ENCODE peak calls at places on chromosome 12, in seven cellular contexts. Y is B cell; S is T-cell; H is activated CD8-positive, alpha-beta memory T cell treated with anti-CD3 and anti-CD28 coated beads, Interleukin-2, amount 50 U/mL, for 4 hours; Z is effector CD4-positive, alpha-beta T cell; M is NCI-H1092 treated with DMSO at 0.1 percent for 48 hours; J is neural crest cell. W is an unnamed sample.

GRCh38 chr12:12721251-12721689 is 4.1 kb downstream of the CDKN1B start:
- DNase-seq in J (no peak), Y (no peak), S (no peak), H (no peak), M (peak), Z (no peak), W (no peak)

GRCh38 chr12:6936642-6937480 is 6.8 kb upstream of the RNU7-1 start:
- DNase-seq in S (no peak), Z (no peak), Y (peak), J (no peak), H (peak), M (no peak), W (no peak)

GRCh38 chr12:2642176-2642892 is 152.4 kb upstream of the FKBP4 start:
- DNase-seq in M (no peak), J (no peak), S (no peak), Z (no peak), H (no peak), Y (no peak), W (no peak)

GRCh38 chr12:104345234-104346066 is 41.9 kb downstream of the EID3 start:
- DNase-seq in H (no peak), Z (no peak), J (no peak), S (no peak), M (no peak), Y (no peak), W (no peak)

GRCh38 chr12:15186593-15186992 is 34.6 kb downstream of the RERG start:
- DNase-seq in S (no peak), H (no peak), Z (no peak), Y (no peak), M (no peak), J (no peak), W (no peak)

GRCh38 chr12:29039013-29039412 is 110.1 kb upstream of the FAR2 start:
- DNase-seq in Z (no peak), J (no peak), M (no peak), Y (no peak), S (no peak), H (no peak), W (no peak)

GRCh38 chr12:127052491-127053232 is 1214.3 kb upstream of the TMEM132C start:
- DNase-seq in M (no peak), H (no peak), Z (no peak), J (no peak), S (no peak), Y (no peak), W (no peak)

GRCh38 chr12:104695453-104696148 is 238.9 kb downstream of the CHST11 start:
- DNase-seq in S (peak), J (no peak), H (peak), Y (peak), Z (peak), M (peak), W (no peak)

GRCh38 chr12:56103066-56103711 is 1.2 kb upstream of the PA2G4 start:
- DNase-seq in Y (no peak), Z (no peak), J (no peak), H (no peak), S (no peak), M (no peak), W (no peak)

GRCh38 chr12:100186071-100186470 is 14.5 kb upstream of the ACTR6 start:
- DNase-seq in Y (no peak), M (no peak), S (no peak), Z (no peak), H (no peak), J (no peak), W (no peak)

GRCh38 chr12:113933201-113933786 is 32.8 kb downstream of the RBM19 start:
- DNase-seq in S (no peak), H (no peak), J (peak), M (no peak), Y (no peak), Z (no peak), W (no peak)

GRCh38 chr12:121576851-121577391 is 3.9 kb downstream of the KDM2B start:
- DNase-seq in H (no peak), M (no peak), Y (no peak), Z (no peak), J (peak), S (no peak), W (no peak)

GRCh38 chr12:24012528-24012927 is 63.1 kb upstream of the SOX5 start:
- DNase-seq in Z (no peak), S (no peak), H (no peak), J (no peak), Y (no peak), M (no peak), W (no peak)

GRCh38 chr12:125178222-125178621 is 113.0 kb downstream of the AACS start:
- DNase-seq in J (no peak), M (no peak), Z (no peak), H (no peak), S (no peak), Y (no peak), W (no peak)

GRCh38 chr12:31959051-31959700 is at the start of gene RESF1:
- DNase-seq in H (peak), S (peak), J (peak), Y (peak), M (peak), Z (peak), W (peak)

GRCh38 chr12:11144297-11144696 is 9.9 kb upstream of the TAS2R30 start:
- DNase-seq in H (no peak), M (no peak), S (no peak), J (no peak), Y (no peak), Z (no peak), W (no peak)

GRCh38 chr12:5568325-5568981 is 136.5 kb downstream of the NTF3 start:
- DNase-seq in S (no peak), Y (no peak), J (no peak), H (no peak), M (no peak), Z (no peak), W (no peak)

GRCh38 chr12:112409906-112410244 is 470 bp upstream of the RPL6 start:
- DNase-seq in M (no peak), S (no peak), J (no peak), H (no peak), Z (no peak), Y (no peak), W (no peak)

GRCh38 chr12:73307260-73307659 is 1035.1 kb downstream of the TRHDE start:
- DNase-seq in J (no peak), Y (no peak), S (no peak), H (no peak), Z (no peak), M (no peak), W (no peak)

GRCh38 chr12:131684015-131684725 is 26.7 kb upstream of the SFSWAP start:
- DNase-seq in J (no peak), H (no peak), M (no peak), Z (no peak), S (no peak), Y (no peak), W (no peak)

GRCh38 chr12:47867496-47867941 is 37.3 kb downstream of the VDR start:
- DNase-seq in S (no peak), J (no peak), Y (no peak), H (no peak), M (no peak), Z (no peak), W (no peak)

GRCh38 chr12:114918535-114919233 is 234.7 kb upstream of the TBX3 start:
- DNase-seq in J (no peak), H (no peak), Y (no peak), Z (no peak), M (no peak), S (no peak), W (no peak)

GRCh38 chr12:2053675-2054070 is 886 bp downstream of the CACNA1C start:
- DNase-seq in Y (peak), S (no peak), J (no peak), Z (no peak), H (no peak), M (no peak), W (no peak)

GRCh38 chr12:27898022-27898421 is 74.5 kb downstream of the PTHLH start:
- DNase-seq in S (no peak), Z (no peak), Y (no peak), H (no peak), J (no peak), M (no peak), W (no peak)

GRCh38 chr12:95834572-95834971 is 24.2 kb upstream of the SNRPF start:
- DNase-seq in Z (no peak), J (no peak), S (no peak), Y (no peak), H (no peak), M (no peak), W (no peak)

GRCh38 chr12:93614917-93615596 is 42.6 kb downstream of the SOCS2 start:
- DNase-seq in M (no peak), J (no peak), Z (no peak), S (no peak), Y (no peak), H (no peak), W (no peak)

GRCh38 chr12:124504273-124505000 is 63.0 kb downstream of the NCOR2 start:
- DNase-seq in S (no peak), H (no peak), J (no peak), Z (no peak), M (no peak), Y (no peak), W (no peak)

GRCh38 chr12:1777798-1778197 is 42.6 kb upstream of the LRTM2 start:
- DNase-seq in J (no peak), H (no peak), S (no peak), M (no peak), Z (no peak), Y (no peak), W (no peak)

W was measured in GDM1.